ENCODE peak calls at places on chromosomes 7 and 10, in seven cellular contexts. W is prostate gland, X is HepG2, T is heart left ventricle, O is ovary, G is sigmoid colon, D is IMR-90. I is an unnamed sample.

GRCh38 chr7:143205560-143206293 is 16.1 kb upstream of the TAS2R40 start:
- DNase-seq in O (no peak), D (no peak), W (no peak), X (no peak), G (peak), T (no peak), I (no peak)

GRCh38 chr10:98790817-98791216 is 344.1 kb upstream of the HPS1 start:
- DNase-seq in O (no peak), D (peak), T (no peak), W (no peak), X (no peak), G (no peak), I (no peak)

GRCh38 chr10:126634347-126634746 is 36.1 kb downstream of the C10orf90 start:
- DNase-seq in D (no peak), T (no peak), W (no peak), X (no peak), G (no peak), O (no peak), I (no peak)

GRCh38 chr10:127279334-127279774 is 83.0 kb upstream of the INSYN2A start:
- DNase-seq in W (no peak), X (peak), G (no peak), O (no peak), T (no peak), D (no peak), I (no peak)

GRCh38 chr7:68511281-68511680 is 1087.0 kb upstream of the AUTS2 start:
- DNase-seq in T (no peak), X (no peak), O (no peak), W (no peak), D (no peak), G (no peak), I (no peak)

GRCh38 chr7:150972094-150972493 is 6.0 kb downstream of the KCNH2 start:
- DNase-seq in G (peak), D (peak), X (no peak), O (peak), T (peak), W (no peak), I (peak)

GRCh38 chr7:18356195-18356645 is 139.3 kb upstream of the HDAC9 start:
- DNase-seq in O (no peak), W (no peak), D (peak), T (no peak), G (no peak), X (peak), I (no peak)

GRCh38 chr7:148380581-148381419 is 209.8 kb upstream of the C7orf33 start:
- DNase-seq in O (no peak), X (peak), W (no peak), D (no peak), G (no peak), T (no peak), I (no peak)

GRCh38 chr7:27992092-27992491 is 188.5 kb downstream of the JAZF1 start:
- DNase-seq in G (no peak), O (no peak), W (no peak), D (peak), X (no peak), T (no peak), I (no peak)

GRCh38 chr7:80210400-80210799 is 75.8 kb downstream of the GNAI1 start:
- DNase-seq in D (peak), T (no peak), O (no peak), W (peak), G (no peak), X (peak), I (no peak)

GRCh38 chr7:64849250-64849923 is 53.7 kb upstream of the ZNF273 start:
- DNase-seq in D (peak), T (no peak), G (no peak), O (no peak), W (no peak), X (no peak), I (no peak)

GRCh38 chr7:22109761-22110160 is 164.1 kb upstream of the CDCA7L start:
- DNase-seq in W (no peak), T (no peak), X (peak), D (peak), G (no peak), O (no peak), I (no peak)

GRCh38 chr10:122232781-122233180 is 38.3 kb upstream of the BTBD16 start:
- DNase-seq in O (no peak), X (no peak), D (peak), W (no peak), G (no peak), T (no peak), I (no peak)

GRCh38 chr10:96606216-96606615 is 19.4 kb upstream of the TM9SF3 start:
- DNase-seq in D (peak), W (no peak), O (no peak), G (no peak), X (no peak), T (no peak), I (no peak)
- H3K4me3 ChIP-seq in D (no peak), W (no peak), O (no peak), G (no peak), X (no peak), T (no peak), I (no peak)

GRCh38 chr10:5456563-5456962 is 42.8 kb downstream of the CALML5 start:
- DNase-seq in T (no peak), D (no peak), W (no peak), G (no peak), X (no peak), O (no peak), I (no peak)
- TF ChIP-seq POLR2A in T (no peak), D (no peak), W (no peak), G (no peak), X (no peak), O (no peak), I (no peak)

DNA sequence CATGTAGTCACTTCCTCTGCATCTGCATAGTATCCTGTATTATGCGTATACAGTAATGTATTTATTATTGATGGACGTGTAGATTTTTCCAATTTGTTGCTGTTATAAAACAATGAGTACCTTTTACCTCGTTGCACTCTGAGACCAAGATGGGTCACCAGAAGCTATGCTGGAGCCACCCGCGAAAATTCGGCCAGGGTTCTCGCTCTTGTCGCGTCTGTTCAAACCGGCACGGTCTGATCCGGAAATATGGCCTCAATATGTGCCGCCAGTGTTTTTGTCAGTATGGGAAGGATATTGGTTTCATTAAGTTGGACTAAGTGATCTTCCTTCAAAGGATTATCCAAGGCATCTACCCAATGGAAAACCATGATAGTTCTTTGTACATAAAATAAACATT is 1.0 kb downstream of the PSMC2 start:
- DNase-seq in X (no peak), T (no peak), G (no peak), W (no peak), O (no peak), D (no peak), I (no peak)
- H3K27ac ChIP-seq in X (no peak), T (peak), G (no peak), W (no peak), O (no peak), D (no peak), I (peak)

GRCh38 chr10:31484407-31485135 is 165.6 kb downstream of the ZEB1 start:
- DNase-seq in D (peak), T (no peak), O (no peak), X (no peak), W (no peak), G (no peak), I (no peak)
- H3K4me3 ChIP-seq in D (no peak), T (no peak), O (no peak), X (no peak), W (no peak), G (no peak), I (no peak)